ENCODE peak calls at places on chromosomes 4 and X, in ten cellular contexts. F, D, Y, K, X, G, O, P, R and E are unnamed samples.

GRCh38 chrX:3743821-3744439 is 30.5 kb upstream of the PRKX start:
- DNase-seq in D (no peak), R (no peak), P (no peak), K (peak; percentile 23), F (no peak), Y (no peak), G (no peak), X (no peak), O (no peak), E (no peak)

GRCh38 chrX:45172890-45173289 is 27.8 kb downstream of the DIPK2B start:
- DNase-seq in O (no peak), Y (peak; percentile 53), F (no peak), K (no peak), X (no peak), D (no peak), P (no peak), R (no peak), G (no peak), E (no peak)

GRCh38 chrX:140141444-140142029 is 176.2 kb upstream of the CXorf66 start:
- DNase-seq in Y (no peak), F (peak; percentile 51), R (peak; percentile 34), X (peak; percentile 46), K (peak; percentile 26), G (no peak), P (no peak), D (no peak), O (peak; percentile 72), E (peak; percentile 23)

GRCh38 chr4:165331316-165331715 is 3.8 kb downstream of the MSMO1 start:
- DNase-seq in O (no peak), K (no peak), P (no peak), G (no peak), Y (peak; percentile 44), X (no peak), F (no peak), D (no peak), R (no peak), E (no peak)

GRCh38 chr4:73653695-73654106 is 33.5 kb upstream of the RASSF6 start:
- DNase-seq in P (no peak), F (peak; percentile 21), D (no peak), O (peak; percentile 8), K (peak; percentile 39), R (peak; percentile 43), Y (peak; percentile 33), X (peak; percentile 27), G (no peak), E (no peak)

GRCh38 chrX:23902419-23902818 is 5.3 kb downstream of the APOO start:
- DNase-seq in Y (peak; percentile 54), X (peak; percentile 67), D (no peak), O (no peak), K (no peak), R (peak; percentile 28), F (no peak), G (no peak), P (no peak), E (no peak)

GRCh38 chr4:165682621-165683020 is 190.4 kb upstream of the TLL1 start:
- DNase-seq in Y (peak; percentile 51), G (no peak), X (no peak), R (no peak), P (no peak), K (no peak), O (no peak), F (no peak), D (no peak), E (no peak)

GRCh38 chr4:168605411-168605810 is 108.6 kb downstream of the PALLD start:
- DNase-seq in Y (peak; percentile 93), O (no peak), F (no peak), G (no peak), D (no peak), X (no peak), R (no peak), K (no peak), P (no peak), E (no peak)

GRCh38 chr4:141131738-141132688 is 1.3 kb downstream of the RNF150 start:
- DNase-seq in O (peak; percentile 32), D (no peak), F (peak; percentile 25), K (peak; percentile 19), P (no peak), R (peak; percentile 7), G (no peak), X (peak; percentile 53), Y (peak; percentile 44), E (peak; percentile 64)

GRCh38 chrX:41558531-41558930 is 111.4 kb downstream of the NYX start:
- DNase-seq in P (no peak), O (no peak), Y (no peak), K (no peak), R (peak; percentile 23), X (peak; percentile 3), D (no peak), F (no peak), G (no peak), E (no peak)

DNA sequence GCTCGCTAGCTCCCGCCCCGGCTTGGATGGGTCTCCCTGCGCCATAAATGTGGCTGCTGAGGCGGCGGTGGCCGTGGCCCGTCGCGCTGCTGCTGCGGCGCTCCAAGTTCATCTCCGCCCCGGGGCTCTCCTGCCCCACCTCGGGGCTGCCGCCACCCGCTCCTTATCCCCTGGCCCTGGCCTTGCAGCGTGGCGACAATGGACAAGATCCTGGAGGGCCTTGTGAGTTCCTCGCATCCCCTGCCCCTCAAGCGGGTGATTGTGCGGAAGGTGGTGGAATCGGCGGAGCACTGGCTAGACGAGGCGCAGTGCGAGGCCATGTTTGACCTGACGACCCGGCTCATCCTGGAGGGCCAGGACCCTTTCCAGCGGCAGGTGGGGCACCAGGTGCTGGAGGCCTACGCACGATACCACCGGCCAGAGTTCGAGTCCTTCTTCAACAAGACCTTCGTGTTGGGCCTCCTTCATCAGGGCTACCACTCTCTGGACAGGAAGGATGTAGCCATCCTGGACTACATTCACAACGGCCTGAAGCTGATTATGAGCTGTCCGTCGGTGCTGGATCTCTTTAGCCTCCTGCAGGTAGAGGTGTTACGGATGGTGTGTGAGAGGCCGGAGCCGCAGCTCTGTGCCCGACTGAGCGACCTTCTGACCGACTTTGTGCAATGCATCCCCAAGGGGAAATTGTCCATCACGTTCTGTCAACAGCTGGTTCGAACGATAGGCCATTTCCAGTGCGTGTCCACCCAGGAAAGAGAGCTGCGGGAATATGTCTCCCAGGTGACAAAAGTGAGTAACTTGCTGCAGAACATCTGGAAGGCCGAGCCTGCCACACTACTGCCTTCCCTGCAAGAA is 763 bp downstream of the USP38 start:
- DNase-seq in G (no peak), P (no peak), Y (peak; percentile 15), R (peak; percentile 10), O (peak; percentile 2), K (peak; percentile 44), D (peak; percentile 75), F (no peak), X (no peak), E (peak; percentile 13)
- TF ChIP-seq CTCF in G (no peak), P (no peak), Y (no peak), R (no peak), O (no peak), K (no peak), D (no peak), F (no peak), X (no peak), E (no peak)

GRCh38 chrX:138745215-138745614 is 33.7 kb upstream of the FGF13 start:
- DNase-seq in R (peak; percentile 13), F (peak; percentile 51), D (no peak), X (peak; percentile 75), Y (peak; percentile 37), G (no peak), K (peak; percentile 36), O (peak; percentile 62), P (no peak), E (no peak)

DNA sequence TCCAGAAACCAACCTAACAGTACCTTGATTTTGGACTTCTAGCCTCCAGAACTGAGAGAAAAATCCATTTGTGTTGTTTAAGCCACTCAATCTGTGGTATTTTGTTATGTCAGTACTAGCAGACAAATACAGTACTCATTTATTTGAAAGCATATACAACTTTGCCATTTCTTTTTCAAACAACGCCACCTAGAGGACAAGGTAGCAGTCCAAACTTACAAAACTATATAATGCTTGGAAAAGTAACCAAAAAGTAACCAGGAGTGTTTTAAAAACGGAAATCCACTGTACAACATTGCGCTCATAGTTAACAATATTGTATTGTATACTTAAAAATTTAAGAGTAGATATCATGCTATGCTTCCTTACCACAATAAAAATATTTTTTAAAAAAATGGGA is 37.0 kb upstream of the FGF13 start:
- DNase-seq in F (no peak), Y (no peak), D (no peak), G (no peak), X (peak; percentile 53), O (no peak), P (no peak), K (no peak), R (no peak), E (no peak)
- TF ChIP-seq CTCF in F (peak; percentile 48), Y (no peak), D (no peak), G (peak; percentile 69), X (peak; percentile 39), O (peak; percentile 77), P (peak; percentile 36), K (peak; percentile 40), R (peak; percentile 29), E (peak; percentile 52)

GRCh38 chr4:89685690-89686089 is 151.3 kb downstream of the SNCA start:
- DNase-seq in D (no peak), R (no peak), F (no peak), G (no peak), Y (no peak), O (no peak), K (no peak), P (no peak), X (no peak), E (no peak)

GRCh38 chr4:89681671-89682070 is 155.3 kb downstream of the SNCA start:
- DNase-seq in R (no peak), Y (no peak), K (no peak), P (no peak), D (no peak), F (no peak), O (no peak), X (no peak), G (no peak), E (no peak)

GRCh38 chr4:89685277-89685676 is 151.7 kb downstream of the SNCA start:
- DNase-seq in P (no peak), K (no peak), O (no peak), X (no peak), F (no peak), R (no peak), D (no peak), Y (no peak), G (no peak), E (no peak)

GRCh38 chr4:89682808-89683207 is 154.2 kb downstream of the SNCA start:
- DNase-seq in F (no peak), R (no peak), X (no peak), G (no peak), Y (no peak), D (no peak), O (no peak), K (no peak), P (no peak), E (no peak)

DNA sequence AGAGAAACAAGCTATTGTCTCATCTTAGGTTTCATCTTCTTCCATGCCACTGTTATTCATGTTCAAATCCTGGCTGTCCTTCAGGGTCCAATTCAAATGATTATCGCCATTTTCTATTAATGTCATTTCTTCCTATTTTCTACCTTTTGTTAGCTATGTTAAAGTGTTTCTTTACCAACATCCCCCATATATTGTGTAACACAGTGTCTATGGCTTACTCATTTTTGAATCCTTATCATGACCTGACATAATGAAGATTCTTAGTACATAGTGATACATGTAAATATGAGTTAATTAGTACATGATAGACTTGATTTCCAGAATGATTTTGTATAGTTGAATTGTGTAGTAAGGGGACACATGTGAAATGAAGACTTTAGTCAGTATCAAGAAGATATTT is 152.4 kb downstream of the SNCA start:
- DNase-seq in R (no peak), O (no peak), X (no peak), K (no peak), D (no peak), G (no peak), P (no peak), Y (no peak), F (no peak), E (no peak)
- TF ChIP-seq CTCF in R (no peak), O (no peak), X (no peak), K (no peak), D (no peak), G (no peak), P (no peak), Y (no peak), F (no peak), E (no peak)

GRCh38 chr4:70269674-70270073 is 27.3 kb downstream of the CSN3 start:
- DNase-seq in K (no peak), R (no peak), Y (no peak), P (no peak), G (no peak), X (peak; percentile 19), O (no peak), D (no peak), F (no peak), E (no peak)
- TF ChIP-seq CTCF in K (no peak), R (no peak), Y (no peak), P (peak; percentile 11), G (no peak), X (peak; percentile 17), O (no peak), D (no peak), F (no peak), E (no peak)